ENCODE peak calls at places on chromosomes 13 and 19, in five cellular contexts. E is neuronal stem cell, U is head of caudate nucleus, L is NCI-H146, I is NCI-H2029. B is an unnamed sample.
A peak's percentile ranks its signal among the peaks of the same experiment; 100 is the strongest.

GRCh38 chr13:110841846-110842245 is 73.0 kb downstream of the ANKRD10 start:
- DNase-seq in E (no peak), U (no peak), L (no peak), I (no peak), B (no peak)

GRCh38 chr13:101434486-101434885 is 18.0 kb upstream of the ITGBL1 start:
- DNase-seq in E (no peak), U (no peak), L (no peak), I (no peak), B (no peak)

GRCh38 chr13:95643814-95644598 is 500 bp downstream of the DZIP1 start:
- DNase-seq in E (no peak), U (peak; percentile 42), L (peak; percentile 79), I (no peak), B (no peak)

GRCh38 chr13:60230593-60230992 is 66.9 kb upstream of the DIAPH3 start:
- DNase-seq in E (no peak), U (no peak), L (peak; percentile 36), I (no peak), B (no peak)

GRCh38 chr19:43572172-43572588 is 3.1 kb downstream of the XRCC1 start:
- DNase-seq in E (no peak), U (no peak), L (peak; percentile 44), I (peak; percentile 98), B (no peak)

GRCh38 chr13:43785166-43785680 is 1.5 kb downstream of the ENOX1 start:
- DNase-seq in E (no peak), U (peak; percentile 46), L (no peak), I (no peak), B (no peak)

GRCh38 chr13:50075619-50076097 is 60.4 kb downstream of the KCNRG start:
- DNase-seq in E (no peak), U (no peak), L (no peak), I (no peak), B (no peak)

GRCh38 chr13:48902421-48902820 is 73.3 kb upstream of the FNDC3A start:
- DNase-seq in E (peak; percentile 26), U (no peak), L (no peak), I (no peak), B (no peak)

GRCh38 chr13:66375756-66376155 is 854.4 kb downstream of the PCDH9 start:
- DNase-seq in E (no peak), U (no peak), L (no peak), I (no peak), B (no peak)

GRCh38 chr19:40424637-40425449 is 949 bp downstream of the SERTAD1 start:
- DNase-seq in E (no peak), U (no peak), L (no peak), I (no peak), B (no peak)

B was measured in heart right ventricle.